ENCODE peak calls at places on chromosomes 5 and 9, in nine cellular contexts. One of them, this sample, is unnamed.

GRCh38 chr9:107472581-107473335 is 16.8 kb downstream of the KLF4 start:
- DNase-seq in HCT116: no peak
- DNase-seq in upper lobe of left lung: no peak
- DNase-seq in prostate gland: no peak
- DNase-seq in GM12891: no peak
- DNase-seq in HL-60: no peak
- DNase-seq in Panc1: no peak
- DNase-seq in SK-N-SH: no peak
- DNase-seq in sigmoid colon: no peak
- DNase-seq in this sample: no peak

GRCh38 chr5:139686356-139686918 is 38.3 kb downstream of the CXXC5 start:
- DNase-seq in upper lobe of left lung: no peak
- DNase-seq in HL-60: no peak
- DNase-seq in HCT116: no peak
- DNase-seq in SK-N-SH: no peak
- DNase-seq in GM12891: no peak
- DNase-seq in Panc1: no peak
- DNase-seq in sigmoid colon: no peak
- DNase-seq in prostate gland: no peak
- DNase-seq in this sample: no peak

GRCh38 chr9:12923472-12924009 is 148.7 kb downstream of the LURAP1L start:
- DNase-seq in upper lobe of left lung: peak
- DNase-seq in prostate gland: no peak
- DNase-seq in sigmoid colon: no peak
- DNase-seq in HCT116: no peak
- DNase-seq in SK-N-SH: no peak
- DNase-seq in Panc1: no peak
- DNase-seq in GM12891: no peak
- DNase-seq in HL-60: no peak
- DNase-seq in this sample: no peak

GRCh38 chr9:104094534-104095020 is 468 bp downstream of the SMC2 start:
- DNase-seq in upper lobe of left lung: no peak
- DNase-seq in Panc1: no peak
- DNase-seq in HCT116: no peak
- DNase-seq in sigmoid colon: no peak
- DNase-seq in GM12891: no peak
- DNase-seq in HL-60: no peak
- DNase-seq in prostate gland: no peak
- DNase-seq in SK-N-SH: no peak
- DNase-seq in this sample: no peak

GRCh38 chr5:37214550-37214949 is 34.6 kb downstream of the CPLANE1 start:
- DNase-seq in Panc1: no peak
- DNase-seq in GM12891: no peak
- DNase-seq in SK-N-SH: no peak
- DNase-seq in HCT116: no peak
- DNase-seq in sigmoid colon: no peak
- DNase-seq in upper lobe of left lung: no peak
- DNase-seq in prostate gland: no peak
- DNase-seq in HL-60: no peak
- DNase-seq in this sample: no peak

GRCh38 chr5:75373862-75374261 is 36.8 kb downstream of the HMGCR start:
- DNase-seq in HCT116: no peak
- DNase-seq in sigmoid colon: no peak
- DNase-seq in prostate gland: no peak
- DNase-seq in HL-60: no peak
- DNase-seq in GM12891: no peak
- DNase-seq in Panc1: no peak
- DNase-seq in upper lobe of left lung: no peak
- DNase-seq in SK-N-SH: no peak
- DNase-seq in this sample: no peak

GRCh38 chr5:95084757-95085156 is 200.1 kb downstream of the MCTP1 start:
- DNase-seq in SK-N-SH: no peak
- DNase-seq in upper lobe of left lung: no peak
- DNase-seq in prostate gland: no peak
- DNase-seq in HCT116: no peak
- DNase-seq in Panc1: no peak
- DNase-seq in GM12891: no peak
- DNase-seq in HL-60: no peak
- DNase-seq in sigmoid colon: no peak
- DNase-seq in this sample: no peak

GRCh38 chr5:73515232-73515631 is 17.0 kb downstream of the BTF3 start:
- DNase-seq in SK-N-SH: no peak
- DNase-seq in prostate gland: peak
- DNase-seq in HCT116: no peak
- DNase-seq in upper lobe of left lung: peak
- DNase-seq in HL-60: no peak
- DNase-seq in Panc1: no peak
- DNase-seq in GM12891: no peak
- DNase-seq in sigmoid colon: no peak
- DNase-seq in this sample: no peak

GRCh38 chr5:37086466-37087178 is 162.6 kb downstream of the CPLANE1 start:
- DNase-seq in SK-N-SH: no peak
- DNase-seq in upper lobe of left lung: no peak
- DNase-seq in GM12891: no peak
- DNase-seq in prostate gland: peak
- DNase-seq in sigmoid colon: no peak
- DNase-seq in HCT116: no peak
- DNase-seq in Panc1: no peak
- DNase-seq in HL-60: no peak
- DNase-seq in this sample: no peak

GRCh38 chr5:50856720-50857119 is 190.3 kb downstream of the PARP8 start:
- DNase-seq in HL-60: no peak
- DNase-seq in upper lobe of left lung: no peak
- DNase-seq in HCT116: no peak
- DNase-seq in Panc1: no peak
- DNase-seq in prostate gland: no peak
- DNase-seq in SK-N-SH: no peak
- DNase-seq in GM12891: no peak
- DNase-seq in sigmoid colon: no peak
- DNase-seq in this sample: no peak
- TF ChIP-seq POLR2AphosphoS5 in HL-60: no peak
- TF ChIP-seq POLR2AphosphoS5 in upper lobe of left lung: no peak
- TF ChIP-seq POLR2AphosphoS5 in HCT116: no peak
- TF ChIP-seq POLR2AphosphoS5 in Panc1: no peak
- TF ChIP-seq POLR2AphosphoS5 in prostate gland: no peak
- TF ChIP-seq POLR2AphosphoS5 in SK-N-SH: no peak
- TF ChIP-seq POLR2AphosphoS5 in GM12891: no peak
- TF ChIP-seq POLR2AphosphoS5 in sigmoid colon: no peak
- TF ChIP-seq POLR2AphosphoS5 in this sample: no peak

GRCh38 chr5:179275941-179276837 is 69.1 kb downstream of the ADAMTS2 start:
- DNase-seq in HL-60: no peak
- DNase-seq in Panc1: no peak
- DNase-seq in GM12891: no peak
- DNase-seq in SK-N-SH: no peak
- DNase-seq in prostate gland: no peak
- DNase-seq in HCT116: no peak
- DNase-seq in upper lobe of left lung: peak
- DNase-seq in sigmoid colon: peak
- DNase-seq in this sample: no peak
- TF ChIP-seq POLR2AphosphoS5 in HL-60: no peak
- TF ChIP-seq POLR2AphosphoS5 in Panc1: no peak
- TF ChIP-seq POLR2AphosphoS5 in GM12891: no peak
- TF ChIP-seq POLR2AphosphoS5 in SK-N-SH: no peak
- TF ChIP-seq POLR2AphosphoS5 in prostate gland: no peak
- TF ChIP-seq POLR2AphosphoS5 in HCT116: no peak
- TF ChIP-seq POLR2AphosphoS5 in upper lobe of left lung: peak
- TF ChIP-seq POLR2AphosphoS5 in sigmoid colon: peak
- TF ChIP-seq POLR2AphosphoS5 in this sample: no peak

GRCh38 chr5:171496431-171496830 is 77.0 kb downstream of the FGF18 start:
- DNase-seq in Panc1: no peak
- DNase-seq in prostate gland: no peak
- DNase-seq in upper lobe of left lung: no peak
- DNase-seq in sigmoid colon: no peak
- DNase-seq in SK-N-SH: no peak
- DNase-seq in HL-60: no peak
- DNase-seq in HCT116: no peak
- DNase-seq in GM12891: no peak
- DNase-seq in this sample: no peak

GRCh38 chr5:171495122-171495700 is 75.8 kb downstream of the FGF18 start:
- DNase-seq in HCT116: peak
- DNase-seq in HL-60: no peak
- DNase-seq in Panc1: no peak
- DNase-seq in upper lobe of left lung: no peak
- DNase-seq in SK-N-SH: no peak
- DNase-seq in sigmoid colon: no peak
- DNase-seq in prostate gland: no peak
- DNase-seq in GM12891: no peak
- DNase-seq in this sample: no peak

GRCh38 chr5:171493646-171494393 is 74.4 kb downstream of the FGF18 start:
- DNase-seq in upper lobe of left lung: no peak
- DNase-seq in HCT116: no peak
- DNase-seq in GM12891: no peak
- DNase-seq in HL-60: no peak
- DNase-seq in SK-N-SH: no peak
- DNase-seq in prostate gland: no peak
- DNase-seq in sigmoid colon: no peak
- DNase-seq in Panc1: no peak
- DNase-seq in this sample: no peak

GRCh38 chr5:171492781-171493180 is 73.3 kb downstream of the FGF18 start:
- DNase-seq in HCT116: peak
- DNase-seq in GM12891: no peak
- DNase-seq in sigmoid colon: no peak
- DNase-seq in prostate gland: no peak
- DNase-seq in HL-60: no peak
- DNase-seq in Panc1: no peak
- DNase-seq in SK-N-SH: peak
- DNase-seq in upper lobe of left lung: no peak
- DNase-seq in this sample: no peak

DNA sequence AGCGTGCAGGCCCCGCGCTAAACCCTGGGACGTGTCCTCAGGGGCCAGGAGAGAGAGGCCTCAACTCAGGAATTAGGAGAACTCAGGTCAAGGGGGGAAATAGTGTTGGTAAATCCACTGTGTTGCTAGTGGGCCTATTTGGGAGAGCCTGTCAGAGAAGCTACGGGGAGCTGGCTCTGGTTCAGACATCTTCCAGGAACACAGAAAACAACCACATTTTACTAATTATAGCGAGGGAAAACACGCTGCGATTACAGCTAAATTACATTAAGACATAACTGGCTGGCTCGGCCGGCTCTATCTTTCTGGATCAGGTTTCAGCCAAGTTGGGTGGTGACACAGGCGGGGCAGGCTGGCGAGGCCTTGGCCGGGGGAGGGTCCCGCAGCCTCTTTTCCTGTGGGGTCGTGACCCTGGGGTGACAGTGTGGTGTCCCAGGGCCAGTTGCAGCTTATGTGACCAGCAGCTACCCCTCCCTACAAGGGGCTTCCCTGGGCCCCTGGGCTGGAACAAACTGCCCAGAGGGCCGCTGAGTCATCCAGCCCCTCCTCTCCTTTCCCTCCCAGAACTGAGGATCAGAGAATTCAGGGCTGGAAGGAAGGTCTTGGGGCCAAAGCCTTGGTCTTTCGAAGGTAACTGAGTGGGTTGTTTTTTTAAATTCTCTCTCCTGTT is 75.1 kb downstream of the FGF18 start:
- DNase-seq in HL-60: no peak
- DNase-seq in GM12891: no peak
- DNase-seq in SK-N-SH: peak
- DNase-seq in prostate gland: no peak
- DNase-seq in sigmoid colon: peak
- DNase-seq in upper lobe of left lung: peak
- DNase-seq in Panc1: no peak
- DNase-seq in HCT116: peak
- DNase-seq in this sample: peak
- TF ChIP-seq POLR2AphosphoS5 in HL-60: no peak
- TF ChIP-seq POLR2AphosphoS5 in GM12891: no peak
- TF ChIP-seq POLR2AphosphoS5 in SK-N-SH: peak
- TF ChIP-seq POLR2AphosphoS5 in prostate gland: no peak
- TF ChIP-seq POLR2AphosphoS5 in sigmoid colon: peak
- TF ChIP-seq POLR2AphosphoS5 in upper lobe of left lung: no peak
- TF ChIP-seq POLR2AphosphoS5 in Panc1: no peak
- TF ChIP-seq POLR2AphosphoS5 in HCT116: no peak
- TF ChIP-seq POLR2AphosphoS5 in this sample: no peak

GRCh38 chr9:137221095-137221374 is 1.0 kb downstream of the RNF208 start:
- DNase-seq in sigmoid colon: no peak
- DNase-seq in HCT116: no peak
- DNase-seq in Panc1: no peak
- DNase-seq in upper lobe of left lung: no peak
- DNase-seq in HL-60: no peak
- DNase-seq in SK-N-SH: no peak
- DNase-seq in GM12891: no peak
- DNase-seq in prostate gland: no peak
- DNase-seq in this sample: no peak

GRCh38 chr9:137222190-137223077 is at the start of gene RNF208:
- DNase-seq in SK-N-SH: peak
- DNase-seq in prostate gland: no peak
- DNase-seq in Panc1: no peak
- DNase-seq in sigmoid colon: no peak
- DNase-seq in upper lobe of left lung: no peak
- DNase-seq in GM12891: no peak
- DNase-seq in HL-60: no peak
- DNase-seq in HCT116: no peak
- DNase-seq in this sample: peak

GRCh38 chr9:137221477-137222111 is 446 bp downstream of the RNF208 start:
- DNase-seq in sigmoid colon: no peak
- DNase-seq in HCT116: no peak
- DNase-seq in SK-N-SH: peak
- DNase-seq in HL-60: no peak
- DNase-seq in upper lobe of left lung: no peak
- DNase-seq in Panc1: no peak
- DNase-seq in prostate gland: no peak
- DNase-seq in GM12891: no peak
- DNase-seq in this sample: no peak

GRCh38 chr9:137224850-137225694 is at the start of gene CYSRT1:
- DNase-seq in Panc1: no peak
- DNase-seq in GM12891: no peak
- DNase-seq in HCT116: no peak
- DNase-seq in SK-N-SH: no peak
- DNase-seq in prostate gland: no peak
- DNase-seq in HL-60: no peak
- DNase-seq in upper lobe of left lung: no peak
- DNase-seq in sigmoid colon: no peak
- DNase-seq in this sample: no peak

DNA sequence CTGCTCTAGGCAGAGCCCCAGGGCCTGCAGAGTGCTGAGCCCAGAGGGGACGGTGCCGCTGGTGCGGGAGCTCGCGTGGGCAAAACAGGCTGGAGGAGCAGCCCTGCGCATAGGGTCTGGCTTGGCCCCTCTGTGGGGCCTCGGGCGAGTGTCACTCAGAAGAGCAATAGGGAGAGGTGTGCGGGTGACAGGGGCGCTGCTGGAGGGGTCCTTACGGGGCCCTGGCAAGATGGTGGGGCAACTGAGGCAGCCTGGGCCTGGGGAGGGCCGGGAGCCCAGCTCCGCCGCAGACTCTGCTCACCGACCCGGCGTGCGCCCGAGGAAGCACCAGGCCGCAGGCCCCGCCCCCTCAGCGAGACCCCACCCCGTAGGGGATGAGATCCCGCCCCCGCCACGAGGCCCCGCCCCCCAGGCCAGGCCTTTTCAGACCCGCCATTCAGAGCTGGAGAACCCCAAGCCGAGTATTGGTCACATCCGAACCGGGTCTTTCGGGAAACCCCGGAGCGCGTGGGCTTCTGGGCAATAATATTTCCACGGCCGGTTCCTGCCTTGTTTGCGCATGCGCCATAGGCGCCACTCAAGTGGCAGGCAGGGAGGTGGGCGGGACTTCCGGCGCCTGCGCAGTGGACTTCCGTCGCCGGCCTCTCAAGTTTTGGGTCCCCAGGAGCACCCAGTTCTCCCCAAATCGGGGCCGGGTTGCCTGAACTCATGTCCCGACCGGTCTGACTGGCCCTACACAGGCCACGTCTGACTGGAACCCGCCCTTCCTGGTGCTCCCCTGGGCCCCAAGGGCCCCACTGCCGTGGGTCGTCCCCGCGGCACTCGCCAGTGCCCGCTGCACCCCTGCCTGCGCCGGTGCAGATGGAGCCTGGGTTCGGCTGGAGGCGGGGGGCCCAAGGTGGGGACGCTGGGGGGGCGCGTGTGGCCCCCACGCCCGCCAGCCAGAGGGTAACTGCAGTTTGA is 1.3 kb upstream of the RNF208 start:
- DNase-seq in HL-60: peak
- DNase-seq in SK-N-SH: peak
- DNase-seq in sigmoid colon: peak
- DNase-seq in prostate gland: peak
- DNase-seq in Panc1: peak
- DNase-seq in GM12891: peak
- DNase-seq in upper lobe of left lung: peak
- DNase-seq in HCT116: peak
- DNase-seq in this sample: peak
- TF ChIP-seq POLR2AphosphoS5 in HL-60: peak
- TF ChIP-seq POLR2AphosphoS5 in SK-N-SH: peak
- TF ChIP-seq POLR2AphosphoS5 in sigmoid colon: peak
- TF ChIP-seq POLR2AphosphoS5 in prostate gland: peak
- TF ChIP-seq POLR2AphosphoS5 in Panc1: peak
- TF ChIP-seq POLR2AphosphoS5 in GM12891: peak
- TF ChIP-seq POLR2AphosphoS5 in upper lobe of left lung: peak
- TF ChIP-seq POLR2AphosphoS5 in HCT116: peak
- TF ChIP-seq POLR2AphosphoS5 in this sample: peak